ENCODE peak calls at places on chromosome 20, in four cellular contexts. One of them, this sample, is unnamed.

GRCh38 chr20:13455713-13456112 is 183.0 kb downstream of the TASP1 start:
- DNase-seq in DND-41: no peak
- DNase-seq in OCI-LY7: no peak
- DNase-seq in fibroblast of lung: peak
- DNase-seq in this sample: no peak

GRCh38 chr20:16419138-16419715 is 154.0 kb downstream of the KIF16B start:
- DNase-seq in DND-41: no peak
- DNase-seq in OCI-LY7: no peak
- DNase-seq in fibroblast of lung: no peak
- DNase-seq in this sample: no peak

GRCh38 chr20:1537731-1538058 is 19.8 kb downstream of the SIRPD start:
- DNase-seq in DND-41: no peak
- DNase-seq in OCI-LY7: peak
- DNase-seq in fibroblast of lung: no peak
- DNase-seq in this sample: peak

GRCh38 chr20:5835870-5836269 is 85.7 kb downstream of the SHLD1 start:
- DNase-seq in DND-41: no peak
- DNase-seq in OCI-LY7: no peak
- DNase-seq in fibroblast of lung: peak
- DNase-seq in this sample: no peak

GRCh38 chr20:50276119-50277063 is 85.8 kb downstream of the CEBPB start:
- DNase-seq in DND-41: no peak
- DNase-seq in OCI-LY7: no peak
- DNase-seq in fibroblast of lung: no peak
- DNase-seq in this sample: no peak

GRCh38 chr20:12051206-12052163 is 133.8 kb downstream of the BTBD3 start:
- DNase-seq in DND-41: no peak
- DNase-seq in OCI-LY7: no peak
- DNase-seq in fibroblast of lung: no peak
- DNase-seq in this sample: no peak

GRCh38 chr20:36542019-36542488 is 735 bp downstream of the MYL9 start:
- DNase-seq in DND-41: no peak
- DNase-seq in OCI-LY7: no peak
- DNase-seq in fibroblast of lung: peak
- DNase-seq in this sample: no peak

GRCh38 chr20:57501461-57502330 is 23.2 kb downstream of the CTCFL start:
- DNase-seq in DND-41: no peak
- DNase-seq in OCI-LY7: no peak
- DNase-seq in fibroblast of lung: no peak
- DNase-seq in this sample: no peak

GRCh38 chr20:21430031-21430430 is 32.7 kb upstream of the NKX2-4 start:
- DNase-seq in DND-41: no peak
- DNase-seq in OCI-LY7: no peak
- DNase-seq in fibroblast of lung: no peak
- DNase-seq in this sample: no peak

GRCh38 chr20:3818155-3819151 is 1.9 kb upstream of the AP5S1 start:
- DNase-seq in DND-41: no peak
- DNase-seq in OCI-LY7: peak
- DNase-seq in fibroblast of lung: peak
- DNase-seq in this sample: no peak

GRCh38 chr20:56234110-56234509 is 14.4 kb upstream of the MC3R start:
- DNase-seq in DND-41: no peak
- DNase-seq in OCI-LY7: no peak
- DNase-seq in fibroblast of lung: no peak
- DNase-seq in this sample: no peak

GRCh38 chr20:8774412-8774811 is 294.5 kb upstream of the PLCB4 start:
- DNase-seq in DND-41: no peak
- DNase-seq in OCI-LY7: no peak
- DNase-seq in fibroblast of lung: no peak
- DNase-seq in this sample: no peak

GRCh38 chr20:57481281-57481711 is 43.6 kb downstream of the CTCFL start:
- DNase-seq in DND-41: no peak
- DNase-seq in OCI-LY7: peak
- DNase-seq in fibroblast of lung: no peak
- DNase-seq in this sample: no peak

GRCh38 chr20:10309326-10309725 is 90.7 kb downstream of the SNAP25 start:
- DNase-seq in DND-41: no peak
- DNase-seq in OCI-LY7: no peak
- DNase-seq in fibroblast of lung: peak
- DNase-seq in this sample: no peak

GRCh38 chr20:50607436-50607835 is 83.9 kb downstream of the RIPOR3 start:
- DNase-seq in DND-41: no peak
- DNase-seq in OCI-LY7: no peak
- DNase-seq in fibroblast of lung: no peak
- DNase-seq in this sample: no peak

GRCh38 chr20:16295534-16295933 is 277.7 kb downstream of the KIF16B start:
- DNase-seq in DND-41: no peak
- DNase-seq in OCI-LY7: no peak
- DNase-seq in fibroblast of lung: no peak
- DNase-seq in this sample: no peak

GRCh38 chr20:52744441-52744840 is 227.7 kb upstream of the TSHZ2 start:
- DNase-seq in DND-41: no peak
- DNase-seq in OCI-LY7: no peak
- DNase-seq in fibroblast of lung: no peak
- DNase-seq in this sample: no peak

GRCh38 chr20:17225891-17226409 is 890 bp upstream of the PCSK2 start:
- DNase-seq in DND-41: no peak
- DNase-seq in OCI-LY7: no peak
- DNase-seq in fibroblast of lung: no peak
- DNase-seq in this sample: no peak

GRCh38 chr20:16459019-16459700 is 114.1 kb downstream of the KIF16B start:
- DNase-seq in DND-41: no peak
- DNase-seq in OCI-LY7: no peak
- DNase-seq in fibroblast of lung: peak
- DNase-seq in this sample: no peak

GRCh38 chr20:58683132-58683531 is 9.5 kb upstream of the NPEPL1 start:
- DNase-seq in DND-41: no peak
- DNase-seq in OCI-LY7: no peak
- DNase-seq in fibroblast of lung: no peak
- DNase-seq in this sample: no peak

GRCh38 chr20:2713285-2713684 is 20.7 kb downstream of the EBF4 start:
- DNase-seq in DND-41: no peak
- DNase-seq in OCI-LY7: peak
- DNase-seq in fibroblast of lung: no peak
- DNase-seq in this sample: no peak
- TF ChIP-seq CTCF in DND-41: peak
- TF ChIP-seq CTCF in OCI-LY7: peak
- TF ChIP-seq CTCF in fibroblast of lung: no peak
- TF ChIP-seq CTCF in this sample: no peak

DNA sequence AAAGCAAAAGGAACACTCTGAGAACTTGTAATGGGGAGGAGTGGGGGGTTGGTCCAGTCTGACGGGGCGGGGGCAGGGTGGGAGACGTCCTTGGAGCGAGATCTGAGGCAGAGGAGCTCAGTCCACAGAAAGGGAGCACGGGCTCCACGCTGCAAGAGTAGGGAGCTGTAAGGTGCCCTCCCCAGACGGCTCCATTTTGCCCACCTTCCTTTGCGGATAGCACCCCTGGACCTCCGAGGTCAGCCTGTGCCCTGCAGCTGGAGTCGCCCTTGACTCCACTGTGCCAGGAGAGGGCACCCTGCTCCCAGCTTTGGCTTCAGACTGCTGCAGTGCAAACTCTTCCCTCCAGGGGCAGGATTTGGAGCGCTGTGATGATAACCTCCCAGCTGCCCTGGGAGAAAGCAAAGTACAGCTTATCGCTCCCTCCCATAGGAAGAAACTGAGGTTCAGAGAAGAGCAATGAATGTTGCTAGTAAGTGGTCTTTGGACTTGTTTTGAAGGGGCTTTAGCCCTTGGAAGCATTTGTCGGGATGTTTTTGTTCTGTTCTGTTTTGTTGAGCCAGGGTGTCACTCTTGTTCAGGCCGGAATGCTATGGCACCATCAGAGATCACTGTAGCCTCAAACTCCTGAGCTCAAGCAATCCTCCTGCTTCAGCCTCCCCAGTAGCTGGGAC is 9.5 kb upstream of the AHCY start:
- DNase-seq in DND-41: peak
- DNase-seq in OCI-LY7: peak
- DNase-seq in fibroblast of lung: peak
- DNase-seq in this sample: peak
- TF ChIP-seq CTCF in DND-41: peak
- TF ChIP-seq CTCF in OCI-LY7: peak
- TF ChIP-seq CTCF in fibroblast of lung: peak
- TF ChIP-seq CTCF in this sample: peak

GRCh38 chr20:19026121-19026878 is 186.1 kb upstream of the SLC24A3 start:
- DNase-seq in DND-41: no peak
- DNase-seq in OCI-LY7: no peak
- DNase-seq in fibroblast of lung: no peak
- DNase-seq in this sample: no peak

GRCh38 chr20:19022118-19022575 is 190.3 kb upstream of the SLC24A3 start:
- DNase-seq in DND-41: no peak
- DNase-seq in OCI-LY7: no peak
- DNase-seq in fibroblast of lung: no peak
- DNase-seq in this sample: no peak

GRCh38 chr20:19025430-19026120 is 186.9 kb upstream of the SLC24A3 start:
- DNase-seq in DND-41: no peak
- DNase-seq in OCI-LY7: no peak
- DNase-seq in fibroblast of lung: no peak
- DNase-seq in this sample: no peak

GRCh38 chr20:19022791-19023448 is 189.5 kb upstream of the SLC24A3 start:
- DNase-seq in DND-41: no peak
- DNase-seq in OCI-LY7: peak
- DNase-seq in fibroblast of lung: no peak
- DNase-seq in this sample: no peak

DNA sequence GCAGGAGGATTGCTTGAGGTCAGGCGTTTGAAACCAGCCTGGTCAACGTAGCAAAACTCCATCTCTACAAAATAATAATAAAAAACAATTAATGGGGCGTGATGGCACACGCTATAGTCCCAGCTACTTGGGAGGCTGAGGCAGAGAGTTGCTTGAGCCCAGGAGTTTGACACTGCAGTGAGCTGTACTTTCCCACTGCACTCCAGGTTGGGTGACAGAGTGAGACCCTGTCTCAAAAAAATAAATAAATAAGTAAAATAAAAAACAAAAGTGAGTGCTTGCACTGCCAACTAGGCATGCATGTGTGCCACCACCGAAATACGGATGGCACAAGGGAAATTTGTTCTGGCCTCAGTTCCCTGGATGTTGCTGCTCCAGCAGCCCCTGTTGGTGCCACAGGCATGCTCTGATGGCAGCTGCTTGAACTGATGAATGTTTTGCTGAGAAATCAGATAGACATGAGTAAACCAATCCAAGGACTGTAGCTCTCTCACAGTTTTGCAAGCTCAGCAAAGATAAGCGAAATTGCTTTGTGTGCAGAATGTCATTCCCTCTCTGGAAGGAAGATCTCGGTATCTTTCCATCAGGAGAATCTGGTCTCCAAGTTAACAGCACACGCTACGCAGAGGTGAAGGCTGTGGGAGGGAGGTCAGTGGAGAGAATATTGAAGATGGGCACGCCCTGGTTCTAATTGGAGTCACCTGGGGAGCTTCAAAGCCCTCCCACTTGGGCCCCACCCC is 188.0 kb upstream of the SLC24A3 start:
- DNase-seq in DND-41: no peak
- DNase-seq in OCI-LY7: no peak
- DNase-seq in fibroblast of lung: no peak
- DNase-seq in this sample: no peak
- TF ChIP-seq CTCF in DND-41: no peak
- TF ChIP-seq CTCF in OCI-LY7: no peak
- TF ChIP-seq CTCF in fibroblast of lung: no peak
- TF ChIP-seq CTCF in this sample: no peak

GRCh38 chr20:30910937-30911725 is 346.3 kb upstream of the DEFB115 start:
- DNase-seq in DND-41: no peak
- DNase-seq in OCI-LY7: no peak
- DNase-seq in fibroblast of lung: no peak
- DNase-seq in this sample: no peak

DNA sequence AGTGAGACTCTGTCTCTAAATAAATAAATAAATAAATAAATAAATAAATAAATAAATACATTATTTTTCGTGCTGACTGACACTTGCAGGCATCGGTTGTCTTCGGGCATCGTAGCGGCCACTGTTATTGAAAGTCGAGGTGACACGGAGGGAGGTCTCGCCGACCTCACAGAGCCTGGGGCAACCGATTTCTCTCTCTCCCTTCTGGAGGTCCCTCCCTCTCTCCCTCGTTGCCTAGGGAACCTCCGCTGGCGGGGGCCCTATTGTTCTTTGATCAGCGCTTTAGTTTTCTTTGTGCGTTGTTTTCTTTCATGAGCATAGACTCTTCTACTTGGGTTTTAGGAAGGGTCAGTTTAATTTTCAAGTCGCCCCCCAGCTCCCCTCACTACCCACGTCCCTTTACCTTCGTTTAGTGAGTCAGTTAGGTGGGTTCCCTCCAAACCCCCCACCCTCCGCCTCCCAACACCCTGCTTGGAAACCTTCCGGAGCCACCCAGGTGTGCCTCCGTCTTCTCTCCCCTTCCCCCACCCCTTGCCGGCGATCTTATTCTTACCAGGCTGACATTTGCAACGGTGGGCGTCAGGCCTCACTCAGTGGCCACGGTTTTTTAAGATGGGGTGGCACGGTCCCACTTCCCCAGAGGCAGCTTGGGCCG is 345.3 kb upstream of the DEFB115 start:
- DNase-seq in DND-41: no peak
- DNase-seq in OCI-LY7: no peak
- DNase-seq in fibroblast of lung: no peak
- DNase-seq in this sample: no peak
- TF ChIP-seq CTCF in DND-41: no peak
- TF ChIP-seq CTCF in OCI-LY7: no peak
- TF ChIP-seq CTCF in fibroblast of lung: no peak
- TF ChIP-seq CTCF in this sample: no peak

GRCh38 chr20:38034961-38035360 is 1.4 kb downstream of the RPRD1B start:
- DNase-seq in DND-41: no peak
- DNase-seq in OCI-LY7: peak
- DNase-seq in fibroblast of lung: no peak
- DNase-seq in this sample: no peak
- TF ChIP-seq CTCF in DND-41: no peak
- TF ChIP-seq CTCF in OCI-LY7: no peak
- TF ChIP-seq CTCF in fibroblast of lung: no peak
- TF ChIP-seq CTCF in this sample: no peak

DNA sequence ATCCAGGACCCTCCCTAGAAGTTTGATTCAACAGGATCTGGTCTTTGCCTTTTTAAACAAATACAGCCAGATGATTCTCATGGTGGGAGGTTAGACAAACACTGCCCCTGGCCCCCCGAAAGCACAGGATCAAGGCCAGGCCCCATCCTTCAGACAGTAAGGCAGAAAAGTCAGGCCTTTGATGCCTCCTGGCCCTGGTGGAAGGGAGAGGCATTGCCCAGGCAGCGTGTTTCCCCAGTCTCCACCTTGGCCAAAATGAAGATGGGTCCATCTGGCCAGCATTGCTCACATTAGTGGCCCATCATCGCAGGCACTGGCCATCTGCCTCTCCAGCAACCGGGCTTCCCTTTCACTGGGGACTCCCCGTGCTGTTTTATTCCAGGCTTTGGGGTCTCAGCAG is 4.3 kb downstream of the SULF2 start:
- DNase-seq in DND-41: no peak
- DNase-seq in OCI-LY7: no peak
- DNase-seq in fibroblast of lung: no peak
- DNase-seq in this sample: no peak
- TF ChIP-seq CTCF in DND-41: peak
- TF ChIP-seq CTCF in OCI-LY7: no peak
- TF ChIP-seq CTCF in fibroblast of lung: no peak
- TF ChIP-seq CTCF in this sample: no peak

DNA sequence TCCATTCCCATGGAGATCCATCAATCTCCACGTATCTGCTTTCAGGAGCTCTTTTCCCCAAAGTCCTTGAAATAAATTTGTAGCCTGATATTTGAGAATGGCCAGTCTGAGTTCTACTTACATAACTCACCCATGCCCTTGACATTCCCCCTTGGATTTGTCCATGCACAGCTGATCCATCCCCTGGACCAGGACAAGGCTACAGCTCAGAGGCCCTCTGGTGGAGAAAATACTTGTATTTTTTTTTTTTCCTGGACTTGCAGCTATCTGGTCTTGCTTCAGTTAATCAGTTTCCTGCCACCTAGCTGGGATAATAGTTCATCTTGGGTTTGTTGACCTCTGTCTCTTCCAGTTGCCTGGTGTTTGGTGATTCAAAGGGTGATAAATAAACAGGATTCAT is 467.6 kb downstream of the DHX35 start:
- DNase-seq in DND-41: no peak
- DNase-seq in OCI-LY7: peak
- DNase-seq in fibroblast of lung: no peak
- DNase-seq in this sample: no peak
- TF ChIP-seq CTCF in DND-41: peak
- TF ChIP-seq CTCF in OCI-LY7: peak
- TF ChIP-seq CTCF in fibroblast of lung: no peak
- TF ChIP-seq CTCF in this sample: no peak